ENCODE peak calls at places on chromosomes 6 and 20, in eight cellular contexts. One of them, this sample, is unnamed.

GRCh38 chr6:22470454-22471368 is 98.7 kb upstream of the HDGFL1 start:
- DNase-seq in HepG2: no peak
- DNase-seq in T-helper 2 cell: no peak
- DNase-seq in KG1: no peak
- DNase-seq in Caki2: peak
- DNase-seq in cardiac muscle cell: peak
- DNase-seq in tibial nerve: peak
- DNase-seq in stimulated activated CD4-positive, alpha-beta T cell treated with anti-CD3 and anti-CD28 coated beads, Interleukin-2, amount 100 ng/mL, for 48 hours: no peak
- DNase-seq in this sample: peak

GRCh38 chr6:25193147-25193864 is 85.9 kb upstream of the CARMIL1 start:
- DNase-seq in HepG2: no peak
- DNase-seq in T-helper 2 cell: no peak
- DNase-seq in KG1: no peak
- DNase-seq in Caki2: peak
- DNase-seq in cardiac muscle cell: peak
- DNase-seq in tibial nerve: peak
- DNase-seq in stimulated activated CD4-positive, alpha-beta T cell treated with anti-CD3 and anti-CD28 coated beads, Interleukin-2, amount 100 ng/mL, for 48 hours: no peak
- DNase-seq in this sample: peak

GRCh38 chr6:157224178-157224956 is 99.0 kb downstream of the TMEM242 start:
- DNase-seq in HepG2: no peak
- DNase-seq in T-helper 2 cell: no peak
- DNase-seq in KG1: no peak
- DNase-seq in Caki2: no peak
- DNase-seq in cardiac muscle cell: no peak
- DNase-seq in tibial nerve: no peak
- DNase-seq in stimulated activated CD4-positive, alpha-beta T cell treated with anti-CD3 and anti-CD28 coated beads, Interleukin-2, amount 100 ng/mL, for 48 hours: no peak
- DNase-seq in this sample: no peak

GRCh38 chr20:44733341-44734069 is 12.2 kb upstream of the KCNK15 start:
- DNase-seq in HepG2: peak
- DNase-seq in T-helper 2 cell: no peak
- DNase-seq in KG1: no peak
- DNase-seq in Caki2: peak
- DNase-seq in cardiac muscle cell: peak
- DNase-seq in tibial nerve: peak
- DNase-seq in stimulated activated CD4-positive, alpha-beta T cell treated with anti-CD3 and anti-CD28 coated beads, Interleukin-2, amount 100 ng/mL, for 48 hours: peak
- DNase-seq in this sample: peak

GRCh38 chr6:108862479-108863191 is 14.4 kb downstream of the ARMC2 start:
- DNase-seq in HepG2: no peak
- DNase-seq in T-helper 2 cell: no peak
- DNase-seq in KG1: no peak
- DNase-seq in Caki2: no peak
- DNase-seq in cardiac muscle cell: no peak
- DNase-seq in tibial nerve: no peak
- DNase-seq in stimulated activated CD4-positive, alpha-beta T cell treated with anti-CD3 and anti-CD28 coated beads, Interleukin-2, amount 100 ng/mL, for 48 hours: no peak
- DNase-seq in this sample: no peak

GRCh38 chr6:70538364-70538763 is 28.4 kb upstream of the SDHAF4 start:
- DNase-seq in HepG2: no peak
- DNase-seq in T-helper 2 cell: no peak
- DNase-seq in KG1: no peak
- DNase-seq in Caki2: no peak
- DNase-seq in cardiac muscle cell: no peak
- DNase-seq in tibial nerve: no peak
- DNase-seq in stimulated activated CD4-positive, alpha-beta T cell treated with anti-CD3 and anti-CD28 coated beads, Interleukin-2, amount 100 ng/mL, for 48 hours: no peak
- DNase-seq in this sample: no peak

GRCh38 chr20:23988561-23988960 is at the start of gene GGTLC1:
- DNase-seq in HepG2: no peak
- DNase-seq in T-helper 2 cell: no peak
- DNase-seq in KG1: no peak
- DNase-seq in Caki2: no peak
- DNase-seq in cardiac muscle cell: no peak
- DNase-seq in tibial nerve: no peak
- DNase-seq in stimulated activated CD4-positive, alpha-beta T cell treated with anti-CD3 and anti-CD28 coated beads, Interleukin-2, amount 100 ng/mL, for 48 hours: no peak
- DNase-seq in this sample: no peak

GRCh38 chr6:64467656-64468055 is 832.1 kb downstream of the PHF3 start:
- DNase-seq in HepG2: no peak
- DNase-seq in T-helper 2 cell: no peak
- DNase-seq in KG1: no peak
- DNase-seq in Caki2: no peak
- DNase-seq in cardiac muscle cell: no peak
- DNase-seq in tibial nerve: no peak
- DNase-seq in stimulated activated CD4-positive, alpha-beta T cell treated with anti-CD3 and anti-CD28 coated beads, Interleukin-2, amount 100 ng/mL, for 48 hours: no peak
- DNase-seq in this sample: no peak

GRCh38 chr20:48451401-48451800 is 376.4 kb downstream of the PREX1 start:
- DNase-seq in HepG2: no peak
- DNase-seq in T-helper 2 cell: no peak
- DNase-seq in KG1: no peak
- DNase-seq in Caki2: no peak
- DNase-seq in cardiac muscle cell: no peak
- DNase-seq in tibial nerve: no peak
- DNase-seq in stimulated activated CD4-positive, alpha-beta T cell treated with anti-CD3 and anti-CD28 coated beads, Interleukin-2, amount 100 ng/mL, for 48 hours: no peak
- DNase-seq in this sample: no peak

GRCh38 chr6:130240232-130240631 is 17.5 kb upstream of the SAMD3 start:
- DNase-seq in HepG2: no peak
- DNase-seq in T-helper 2 cell: no peak
- DNase-seq in KG1: no peak
- DNase-seq in Caki2: no peak
- DNase-seq in cardiac muscle cell: peak
- DNase-seq in tibial nerve: no peak
- DNase-seq in stimulated activated CD4-positive, alpha-beta T cell treated with anti-CD3 and anti-CD28 coated beads, Interleukin-2, amount 100 ng/mL, for 48 hours: no peak
- DNase-seq in this sample: no peak

GRCh38 chr6:7229376-7230326 is 83.3 kb downstream of the SSR1 start:
- DNase-seq in HepG2: no peak
- DNase-seq in T-helper 2 cell: no peak
- DNase-seq in KG1: no peak
- DNase-seq in Caki2: no peak
- DNase-seq in cardiac muscle cell: no peak
- DNase-seq in tibial nerve: no peak
- DNase-seq in stimulated activated CD4-positive, alpha-beta T cell treated with anti-CD3 and anti-CD28 coated beads, Interleukin-2, amount 100 ng/mL, for 48 hours: no peak
- DNase-seq in this sample: no peak

GRCh38 chr6:17519120-17519519 is 81.0 kb upstream of the FAM8A1 start:
- DNase-seq in HepG2: no peak
- DNase-seq in T-helper 2 cell: no peak
- DNase-seq in KG1: no peak
- DNase-seq in Caki2: no peak
- DNase-seq in cardiac muscle cell: no peak
- DNase-seq in tibial nerve: no peak
- DNase-seq in stimulated activated CD4-positive, alpha-beta T cell treated with anti-CD3 and anti-CD28 coated beads, Interleukin-2, amount 100 ng/mL, for 48 hours: no peak
- DNase-seq in this sample: no peak

GRCh38 chr6:47169785-47170685 is 127.9 kb upstream of the ADGRF1 start:
- DNase-seq in HepG2: no peak
- DNase-seq in T-helper 2 cell: no peak
- DNase-seq in KG1: no peak
- DNase-seq in Caki2: peak
- DNase-seq in cardiac muscle cell: peak
- DNase-seq in tibial nerve: no peak
- DNase-seq in stimulated activated CD4-positive, alpha-beta T cell treated with anti-CD3 and anti-CD28 coated beads, Interleukin-2, amount 100 ng/mL, for 48 hours: no peak
- DNase-seq in this sample: no peak

GRCh38 chr6:35808688-35809087 is 3.5 kb downstream of the LHFPL5 start:
- DNase-seq in HepG2: no peak
- DNase-seq in T-helper 2 cell: no peak
- DNase-seq in KG1: no peak
- DNase-seq in Caki2: no peak
- DNase-seq in cardiac muscle cell: peak
- DNase-seq in tibial nerve: no peak
- DNase-seq in stimulated activated CD4-positive, alpha-beta T cell treated with anti-CD3 and anti-CD28 coated beads, Interleukin-2, amount 100 ng/mL, for 48 hours: no peak
- DNase-seq in this sample: peak

GRCh38 chr6:111565316-111566221 is 40.1 kb downstream of the TRAF3IP2 start:
- DNase-seq in HepG2: peak
- DNase-seq in T-helper 2 cell: no peak
- DNase-seq in KG1: no peak
- DNase-seq in Caki2: no peak
- DNase-seq in cardiac muscle cell: no peak
- DNase-seq in tibial nerve: no peak
- DNase-seq in stimulated activated CD4-positive, alpha-beta T cell treated with anti-CD3 and anti-CD28 coated beads, Interleukin-2, amount 100 ng/mL, for 48 hours: no peak
- DNase-seq in this sample: no peak

GRCh38 chr6:124393536-124393935 is 568.7 kb upstream of the RNF217 start:
- DNase-seq in HepG2: no peak
- DNase-seq in T-helper 2 cell: no peak
- DNase-seq in KG1: no peak
- DNase-seq in Caki2: no peak
- DNase-seq in cardiac muscle cell: no peak
- DNase-seq in tibial nerve: no peak
- DNase-seq in stimulated activated CD4-positive, alpha-beta T cell treated with anti-CD3 and anti-CD28 coated beads, Interleukin-2, amount 100 ng/mL, for 48 hours: no peak
- DNase-seq in this sample: no peak

GRCh38 chr6:78999737-79000136 is 78.3 kb downstream of the PHIP start:
- DNase-seq in HepG2: no peak
- DNase-seq in T-helper 2 cell: no peak
- DNase-seq in KG1: no peak
- DNase-seq in Caki2: no peak
- DNase-seq in cardiac muscle cell: peak
- DNase-seq in tibial nerve: no peak
- DNase-seq in stimulated activated CD4-positive, alpha-beta T cell treated with anti-CD3 and anti-CD28 coated beads, Interleukin-2, amount 100 ng/mL, for 48 hours: no peak
- DNase-seq in this sample: no peak

GRCh38 chr20:37741055-37741454 is 47.2 kb downstream of the CTNNBL1 start:
- DNase-seq in HepG2: peak
- DNase-seq in T-helper 2 cell: no peak
- DNase-seq in KG1: no peak
- DNase-seq in Caki2: peak
- DNase-seq in cardiac muscle cell: peak
- DNase-seq in tibial nerve: no peak
- DNase-seq in stimulated activated CD4-positive, alpha-beta T cell treated with anti-CD3 and anti-CD28 coated beads, Interleukin-2, amount 100 ng/mL, for 48 hours: no peak
- DNase-seq in this sample: no peak

GRCh38 chr6:113772961-113773360 is 84.2 kb upstream of the MARCKS start:
- DNase-seq in HepG2: no peak
- DNase-seq in T-helper 2 cell: no peak
- DNase-seq in KG1: no peak
- DNase-seq in Caki2: no peak
- DNase-seq in cardiac muscle cell: no peak
- DNase-seq in tibial nerve: no peak
- DNase-seq in stimulated activated CD4-positive, alpha-beta T cell treated with anti-CD3 and anti-CD28 coated beads, Interleukin-2, amount 100 ng/mL, for 48 hours: no peak
- DNase-seq in this sample: no peak

GRCh38 chr6:16473908-16474791 is 235.8 kb downstream of the GMPR start:
- DNase-seq in HepG2: no peak
- DNase-seq in T-helper 2 cell: no peak
- DNase-seq in KG1: no peak
- DNase-seq in Caki2: no peak
- DNase-seq in cardiac muscle cell: no peak
- DNase-seq in tibial nerve: no peak
- DNase-seq in stimulated activated CD4-positive, alpha-beta T cell treated with anti-CD3 and anti-CD28 coated beads, Interleukin-2, amount 100 ng/mL, for 48 hours: no peak
- DNase-seq in this sample: no peak

GRCh38 chr6:44386364-44386928 is 1.1 kb upstream of the CDC5L start:
- DNase-seq in HepG2: no peak
- DNase-seq in T-helper 2 cell: no peak
- DNase-seq in KG1: no peak
- DNase-seq in Caki2: no peak
- DNase-seq in cardiac muscle cell: no peak
- DNase-seq in tibial nerve: peak
- DNase-seq in stimulated activated CD4-positive, alpha-beta T cell treated with anti-CD3 and anti-CD28 coated beads, Interleukin-2, amount 100 ng/mL, for 48 hours: no peak
- DNase-seq in this sample: no peak

GRCh38 chr6:43717389-43717788 is 29.8 kb upstream of the MRPS18A start:
- DNase-seq in HepG2: no peak
- DNase-seq in T-helper 2 cell: no peak
- DNase-seq in KG1: no peak
- DNase-seq in Caki2: no peak
- DNase-seq in cardiac muscle cell: no peak
- DNase-seq in tibial nerve: no peak
- DNase-seq in stimulated activated CD4-positive, alpha-beta T cell treated with anti-CD3 and anti-CD28 coated beads, Interleukin-2, amount 100 ng/mL, for 48 hours: no peak
- DNase-seq in this sample: no peak

GRCh38 chr6:125076482-125076742 is 77.2 kb upstream of the TPD52L1 start:
- DNase-seq in HepG2: no peak
- DNase-seq in T-helper 2 cell: no peak
- DNase-seq in KG1: no peak
- DNase-seq in Caki2: no peak
- DNase-seq in cardiac muscle cell: no peak
- DNase-seq in tibial nerve: no peak
- DNase-seq in stimulated activated CD4-positive, alpha-beta T cell treated with anti-CD3 and anti-CD28 coated beads, Interleukin-2, amount 100 ng/mL, for 48 hours: no peak
- DNase-seq in this sample: no peak

This sample was measured in BE2C.